ENCODE peak calls at places on chromosomes 7 and 10, in nine cellular contexts. U is upper lobe of right lung, G is IMR-90, A is heart left ventricle, N is tibial nerve, D is lower lobe of right lung, T is left ventricle myocardium inferior, Y is pancreas, I is fibroblast of lung. C is an unnamed sample.

GRCh38 chr10:60572511-60573194 is 183.0 kb upstream of the ANK3 start:
- DNase-seq in I (peak; percentile 63), U (no peak), N (no peak), D (no peak), A (peak; percentile 47), G (peak; percentile 67), Y (peak; percentile 23), T (peak; percentile 18), C (peak; percentile 15)

GRCh38 chr7:38840736-38841460 is 68.1 kb downstream of the VPS41 start:
- DNase-seq in G (peak; percentile 93), A (no peak), Y (no peak), D (no peak), U (no peak), T (no peak), I (peak; percentile 82), N (no peak), C (no peak)

GRCh38 chr7:117132385-117133120 is 179.3 kb downstream of the ST7 start:
- DNase-seq in Y (no peak), G (peak; percentile 92), I (peak; percentile 83), U (no peak), D (no peak), A (no peak), T (no peak), N (no peak), C (no peak)

GRCh38 chr7:136523581-136523980 is 344.9 kb upstream of the CHRM2 start:
- DNase-seq in N (no peak), Y (no peak), A (no peak), T (no peak), I (no peak), U (no peak), D (no peak), G (peak; percentile 4), C (no peak)

GRCh38 chr10:76033457-76034196 is 602.2 kb downstream of the LRMDA start:
- DNase-seq in G (peak; percentile 5), I (peak; percentile 51), Y (peak; percentile 28), N (no peak), A (no peak), U (no peak), T (no peak), D (no peak), C (no peak)

GRCh38 chr10:27192284-27192683 is 37.1 kb downstream of the MASTL start:
- DNase-seq in Y (peak; percentile 14), U (no peak), T (no peak), A (no peak), N (no peak), D (no peak), G (peak; percentile 95), I (peak; percentile 95), C (no peak)

GRCh38 chr10:18620856-18621255 is 30.5 kb downstream of the NSUN6 start:
- DNase-seq in U (no peak), T (no peak), Y (no peak), D (no peak), G (no peak), I (no peak), A (no peak), N (no peak), C (no peak)

GRCh38 chr7:51352174-51353145 is 35.9 kb upstream of the COBL start:
- DNase-seq in A (no peak), U (no peak), Y (no peak), N (no peak), G (no peak), D (no peak), I (no peak), T (no peak), C (no peak)

GRCh38 chr10:122656308-122656705 is 43.3 kb downstream of the C10orf120 start:
- DNase-seq in T (no peak), G (no peak), A (no peak), N (no peak), D (no peak), U (no peak), Y (no peak), I (no peak), C (no peak)

GRCh38 chr7:35252584-35252983 is 1.3 kb downstream of the TBX20 start:
- DNase-seq in N (no peak), T (no peak), I (no peak), G (no peak), D (no peak), A (no peak), U (no peak), Y (no peak), C (no peak)

GRCh38 chr10:132124201-132124920 is 58.6 kb downstream of the JAKMIP3 start:
- DNase-seq in G (no peak), A (peak; percentile 21), N (no peak), U (no peak), D (peak; percentile 44), I (no peak), Y (no peak), T (no peak), C (no peak)

GRCh38 chr7:42694894-42695553 is 216.8 kb downstream of the C7orf25 start:
- DNase-seq in I (peak; percentile 28), A (no peak), U (no peak), T (no peak), G (no peak), D (no peak), Y (peak; percentile 22), N (no peak), C (no peak)

GRCh38 chr10:113104071-113104470 is 154.0 kb downstream of the TCF7L2 start:
- DNase-seq in D (no peak), G (no peak), Y (no peak), N (no peak), T (no peak), A (no peak), U (no peak), I (no peak), C (no peak)

GRCh38 chr7:148901178-148901577 is 17.1 kb upstream of the EZH2 start:
- DNase-seq in N (no peak), I (no peak), T (no peak), A (no peak), G (no peak), Y (no peak), D (no peak), U (no peak), C (no peak)

GRCh38 chr10:77240042-77240619 is 397.5 kb downstream of the KCNMA1 start:
- DNase-seq in D (no peak), G (peak; percentile 70), U (no peak), I (peak; percentile 55), T (no peak), A (no peak), N (no peak), Y (no peak), C (no peak)

GRCh38 chr10:24357344-24358021 is 148.5 kb downstream of the KIAA1217 start:
- DNase-seq in A (peak; percentile 38), N (no peak), I (no peak), D (no peak), Y (no peak), U (no peak), T (no peak), G (no peak), C (no peak)

DNA sequence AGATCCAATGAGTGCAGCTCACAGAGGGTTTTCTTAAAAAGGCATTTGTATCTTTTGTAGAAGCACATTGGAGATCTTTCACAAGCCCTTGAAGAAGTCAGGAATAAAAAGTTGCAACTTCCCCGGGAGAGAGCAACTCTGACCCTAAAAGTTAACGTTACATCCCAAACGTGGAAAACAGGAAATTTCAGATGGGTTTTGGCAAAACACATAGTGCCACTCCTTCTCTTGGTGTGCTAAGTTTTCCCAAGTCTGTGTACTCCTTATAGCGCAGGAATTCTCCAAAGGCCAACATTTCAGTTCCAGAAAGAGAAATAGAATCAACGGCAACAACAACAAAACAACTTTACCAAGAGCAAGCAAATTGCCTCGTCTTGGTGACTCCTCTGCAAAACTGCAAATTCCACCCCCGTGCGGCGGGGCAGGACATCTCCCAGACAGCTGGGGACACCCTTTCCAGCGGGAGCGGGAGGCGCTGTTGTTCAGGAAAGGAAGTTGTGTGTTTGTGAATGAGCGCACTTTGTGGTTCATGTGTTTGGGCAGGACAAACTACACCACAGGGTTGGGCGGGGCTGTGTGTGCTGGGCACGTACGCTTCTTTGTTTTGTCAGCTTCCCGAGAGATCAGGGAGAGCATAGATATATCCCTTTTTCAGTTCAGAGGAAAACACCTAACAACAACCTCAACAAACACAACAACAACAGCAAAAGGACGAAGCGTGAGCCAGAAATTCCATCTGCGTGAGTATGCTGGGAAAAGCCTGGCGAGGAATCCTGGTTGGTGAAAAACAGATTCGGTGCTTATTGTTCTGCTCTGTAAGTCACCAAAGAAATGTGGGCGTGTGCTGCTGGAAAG is 294.7 kb upstream of the PITRM1 start:
- DNase-seq in D (peak; percentile 82), U (peak; percentile 84), N (peak; percentile 77), Y (peak; percentile 50), G (peak; percentile 93), I (peak; percentile 96), A (peak; percentile 89), T (peak; percentile 82), C (no peak)
- H3K4me3 ChIP-seq in D (peak overlapping the region; percentile 22), U (peak overlapping the region; percentile 21), N (no peak overlapping the region), Y (no peak overlapping the region), G (no peak overlapping the region), I (peak overlapping the region; percentile 10), A (peak overlapping the region; percentile 39), T (peak overlapping the region; percentile 45), C (no peak overlapping the region)

DNA sequence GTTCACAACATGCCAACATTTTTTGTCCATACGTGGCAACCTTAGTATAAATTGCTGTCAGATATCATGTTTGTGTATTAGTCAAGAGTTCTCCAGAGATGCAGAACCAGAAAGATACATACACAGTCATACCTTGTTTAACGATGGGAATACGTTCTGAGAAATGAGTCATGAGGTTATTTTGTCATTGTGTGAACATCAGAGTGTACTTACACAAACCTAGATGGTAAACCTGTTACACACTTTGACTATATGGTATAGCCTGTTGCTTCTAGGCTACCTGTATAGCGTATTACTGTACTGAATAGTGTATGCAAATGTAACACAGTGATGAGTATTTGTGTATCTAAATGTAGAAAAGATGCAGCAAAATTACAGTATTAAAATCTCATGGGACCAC is 22.3 kb downstream of the ZNF518A start:
- DNase-seq in I (no peak), N (no peak), A (no peak), D (no peak), Y (no peak), U (no peak), T (no peak), G (no peak), C (no peak)
- H3K36me3 ChIP-seq in I (no peaks in the 10 kb centered on the region), N (peaks cover 87% of the 10 kb centered on the region), A (peaks cover 88% of the 10 kb centered on the region), D (peaks cover 74% of the 10 kb centered on the region), Y (no peaks in the 10 kb centered on the region), U (peaks cover 58% of the 10 kb centered on the region), T (peaks cover 79% of the 10 kb centered on the region), G (peaks cover 5% of the 10 kb centered on the region), C (peaks cover 63% of the 10 kb centered on the region)

GRCh38 chr10:53236941-53237340 is 464.4 kb upstream of the MBL2 start:
- DNase-seq in T (no peak), D (no peak), Y (no peak), N (no peak), I (no peak), U (no peak), G (no peak), A (no peak), C (no peak)

GRCh38 chr10:53230651-53231050 is 458.1 kb upstream of the MBL2 start:
- DNase-seq in D (no peak), A (no peak), Y (no peak), U (no peak), T (no peak), I (no peak), G (no peak), N (no peak), C (no peak)

GRCh38 chr10:53233759-53234158 is 461.2 kb upstream of the MBL2 start:
- DNase-seq in U (no peak), I (no peak), D (no peak), Y (no peak), G (no peak), T (no peak), A (no peak), N (no peak), C (no peak)
- H3K27ac ChIP-seq in U (no peak overlapping the region), I (no peak overlapping the region), D (no peak overlapping the region), Y (no peak overlapping the region), G (no peak overlapping the region), T (no peak overlapping the region), A (no peak overlapping the region), N (no peak overlapping the region), C (no peak overlapping the region)

GRCh38 chr7:102320601-102321350 is 34.1 kb downstream of the SH2B2 start:
- DNase-seq in G (no peak), A (no peak), Y (no peak), I (no peak), D (no peak), T (no peak), U (no peak), N (no peak), C (no peak)
- H3K4me3 ChIP-seq in G (no peak overlapping the region), A (peak overlapping the region; percentile 15), Y (no peak overlapping the region), I (no peak overlapping the region), D (no peak overlapping the region), T (peak overlapping the region; percentile 43), U (no peak overlapping the region), N (no peak overlapping the region), C (no peak overlapping the region)